ENCODE peak calls at places on chromosomes 2 and 18, in six cellular contexts. One of them, this sample, is unnamed.

GRCh38 chr18:14086459-14087231 is 45.6 kb downstream of the ZNF519 start:
- DNase-seq in hypothalamus: peak; percentile 32
- DNase-seq in activated naive CD4-positive, alpha-beta T cell treated with anti-CD3 and anti-CD28 coated beads for 36 hours: peak; percentile 22
- DNase-seq in AG20443: peak; percentile 65
- DNase-seq in occipital lobe: no peak
- DNase-seq in neural crest cell: peak; percentile 26
- DNase-seq in this sample: no peak

GRCh38 chr18:73879771-73880170 is 267.9 kb downstream of the FBXO15 start:
- DNase-seq in hypothalamus: no peak
- DNase-seq in activated naive CD4-positive, alpha-beta T cell treated with anti-CD3 and anti-CD28 coated beads for 36 hours: no peak
- DNase-seq in AG20443: no peak
- DNase-seq in occipital lobe: no peak
- DNase-seq in neural crest cell: no peak
- DNase-seq in this sample: no peak

GRCh38 chr2:121019756-121020155 is 265.2 kb downstream of the TFCP2L1 start:
- DNase-seq in hypothalamus: no peak
- DNase-seq in activated naive CD4-positive, alpha-beta T cell treated with anti-CD3 and anti-CD28 coated beads for 36 hours: no peak
- DNase-seq in AG20443: no peak
- DNase-seq in occipital lobe: no peak
- DNase-seq in neural crest cell: no peak
- DNase-seq in this sample: no peak

GRCh38 chr2:172339431-172340010 is 87.9 kb upstream of the ITGA6 start:
- DNase-seq in hypothalamus: no peak
- DNase-seq in activated naive CD4-positive, alpha-beta T cell treated with anti-CD3 and anti-CD28 coated beads for 36 hours: peak; percentile 31
- DNase-seq in AG20443: no peak
- DNase-seq in occipital lobe: no peak
- DNase-seq in neural crest cell: no peak
- DNase-seq in this sample: no peak

GRCh38 chr18:72410399-72410798 is 133.7 kb downstream of the CBLN2 start:
- DNase-seq in hypothalamus: no peak
- DNase-seq in activated naive CD4-positive, alpha-beta T cell treated with anti-CD3 and anti-CD28 coated beads for 36 hours: no peak
- DNase-seq in AG20443: no peak
- DNase-seq in occipital lobe: no peak
- DNase-seq in neural crest cell: no peak
- DNase-seq in this sample: no peak

GRCh38 chr2:230981704-230982103 is 14.2 kb upstream of the SPATA3 start:
- DNase-seq in hypothalamus: no peak
- DNase-seq in activated naive CD4-positive, alpha-beta T cell treated with anti-CD3 and anti-CD28 coated beads for 36 hours: peak; percentile 40
- DNase-seq in AG20443: no peak
- DNase-seq in occipital lobe: no peak
- DNase-seq in neural crest cell: no peak
- DNase-seq in this sample: no peak

GRCh38 chr2:29322011-29322410 is 206.8 kb downstream of the CLIP4 start:
- DNase-seq in hypothalamus: no peak
- DNase-seq in activated naive CD4-positive, alpha-beta T cell treated with anti-CD3 and anti-CD28 coated beads for 36 hours: peak; percentile 65
- DNase-seq in AG20443: peak; percentile 50
- DNase-seq in occipital lobe: peak; percentile 4
- DNase-seq in neural crest cell: no peak
- DNase-seq in this sample: no peak

GRCh38 chr2:96267159-96267971 is 1.3 kb downstream of the CIAO1 start:
- DNase-seq in hypothalamus: no peak
- DNase-seq in activated naive CD4-positive, alpha-beta T cell treated with anti-CD3 and anti-CD28 coated beads for 36 hours: peak; percentile 74
- DNase-seq in AG20443: peak; percentile 30
- DNase-seq in occipital lobe: no peak
- DNase-seq in neural crest cell: peak; percentile 26
- DNase-seq in this sample: no peak

GRCh38 chr2:102975996-102976636 is 214.3 kb downstream of the TMEM182 start:
- DNase-seq in hypothalamus: peak; percentile 37
- DNase-seq in activated naive CD4-positive, alpha-beta T cell treated with anti-CD3 and anti-CD28 coated beads for 36 hours: peak; percentile 26
- DNase-seq in AG20443: peak; percentile 28
- DNase-seq in occipital lobe: peak; percentile 20
- DNase-seq in neural crest cell: peak; percentile 38
- DNase-seq in this sample: no peak

GRCh38 chr2:71457123-71457958 is 4.0 kb downstream of the DYSF start:
- DNase-seq in hypothalamus: no peak
- DNase-seq in activated naive CD4-positive, alpha-beta T cell treated with anti-CD3 and anti-CD28 coated beads for 36 hours: no peak
- DNase-seq in AG20443: no peak
- DNase-seq in occipital lobe: no peak
- DNase-seq in neural crest cell: no peak
- DNase-seq in this sample: peak; percentile 90

GRCh38 chr2:99707592-99707991 is 217.8 kb upstream of the REV1 start:
- DNase-seq in hypothalamus: no peak
- DNase-seq in activated naive CD4-positive, alpha-beta T cell treated with anti-CD3 and anti-CD28 coated beads for 36 hours: no peak
- DNase-seq in AG20443: peak; percentile 68
- DNase-seq in occipital lobe: no peak
- DNase-seq in neural crest cell: no peak
- DNase-seq in this sample: no peak

GRCh38 chr18:21100141-21100540 is 11.5 kb downstream of the ROCK1 start:
- DNase-seq in hypothalamus: no peak
- DNase-seq in activated naive CD4-positive, alpha-beta T cell treated with anti-CD3 and anti-CD28 coated beads for 36 hours: no peak
- DNase-seq in AG20443: no peak
- DNase-seq in occipital lobe: no peak
- DNase-seq in neural crest cell: no peak
- DNase-seq in this sample: no peak

GRCh38 chr2:28869494-28870145 is 489 bp downstream of the TRMT61B start:
- DNase-seq in hypothalamus: no peak
- DNase-seq in activated naive CD4-positive, alpha-beta T cell treated with anti-CD3 and anti-CD28 coated beads for 36 hours: peak; percentile 23
- DNase-seq in AG20443: peak; percentile 60
- DNase-seq in occipital lobe: no peak
- DNase-seq in neural crest cell: no peak
- DNase-seq in this sample: no peak

GRCh38 chr18:21943456-21943855 is 202.9 kb downstream of the MIB1 start:
- DNase-seq in hypothalamus: no peak
- DNase-seq in activated naive CD4-positive, alpha-beta T cell treated with anti-CD3 and anti-CD28 coated beads for 36 hours: no peak
- DNase-seq in AG20443: no peak
- DNase-seq in occipital lobe: no peak
- DNase-seq in neural crest cell: no peak
- DNase-seq in this sample: no peak

GRCh38 chr2:233349005-233349998 is 5.0 kb upstream of the DGKD start:
- DNase-seq in hypothalamus: peak; percentile 87
- DNase-seq in activated naive CD4-positive, alpha-beta T cell treated with anti-CD3 and anti-CD28 coated beads for 36 hours: no peak
- DNase-seq in AG20443: no peak
- DNase-seq in occipital lobe: peak; percentile 45
- DNase-seq in neural crest cell: no peak
- DNase-seq in this sample: no peak

GRCh38 chr2:8153258-8153718 is 528.6 kb upstream of the ID2 start:
- DNase-seq in hypothalamus: no peak
- DNase-seq in activated naive CD4-positive, alpha-beta T cell treated with anti-CD3 and anti-CD28 coated beads for 36 hours: no peak
- DNase-seq in AG20443: no peak
- DNase-seq in occipital lobe: no peak
- DNase-seq in neural crest cell: no peak
- DNase-seq in this sample: peak; percentile 52

GRCh38 chr2:74708883-74709282 is 54.8 kb downstream of the SEMA4F start:
- DNase-seq in hypothalamus: no peak
- DNase-seq in activated naive CD4-positive, alpha-beta T cell treated with anti-CD3 and anti-CD28 coated beads for 36 hours: no peak
- DNase-seq in AG20443: no peak
- DNase-seq in occipital lobe: no peak
- DNase-seq in neural crest cell: no peak
- DNase-seq in this sample: no peak

GRCh38 chr2:80496770-80497169 is 192.2 kb upstream of the LRRTM1 start:
- DNase-seq in hypothalamus: no peak
- DNase-seq in activated naive CD4-positive, alpha-beta T cell treated with anti-CD3 and anti-CD28 coated beads for 36 hours: no peak
- DNase-seq in AG20443: peak; percentile 20
- DNase-seq in occipital lobe: no peak
- DNase-seq in neural crest cell: no peak
- DNase-seq in this sample: no peak

GRCh38 chr2:74764429-74765272 is 69.3 kb upstream of the HK2 start:
- DNase-seq in hypothalamus: no peak
- DNase-seq in activated naive CD4-positive, alpha-beta T cell treated with anti-CD3 and anti-CD28 coated beads for 36 hours: no peak
- DNase-seq in AG20443: no peak
- DNase-seq in occipital lobe: no peak
- DNase-seq in neural crest cell: no peak
- DNase-seq in this sample: no peak

GRCh38 chr2:108403494-108403893 is 25.7 kb downstream of the SULT1C4 start:
- DNase-seq in hypothalamus: no peak
- DNase-seq in activated naive CD4-positive, alpha-beta T cell treated with anti-CD3 and anti-CD28 coated beads for 36 hours: no peak
- DNase-seq in AG20443: peak; percentile 64
- DNase-seq in occipital lobe: no peak
- DNase-seq in neural crest cell: peak; percentile 30
- DNase-seq in this sample: no peak

GRCh38 chr2:48147719-48148118 is 241.4 kb upstream of the FBXO11 start:
- DNase-seq in hypothalamus: no peak
- DNase-seq in activated naive CD4-positive, alpha-beta T cell treated with anti-CD3 and anti-CD28 coated beads for 36 hours: no peak
- DNase-seq in AG20443: no peak
- DNase-seq in occipital lobe: no peak
- DNase-seq in neural crest cell: no peak
- DNase-seq in this sample: no peak

GRCh38 chr2:68151037-68151436 is 6.7 kb upstream of the PNO1 start:
- DNase-seq in hypothalamus: no peak
- DNase-seq in activated naive CD4-positive, alpha-beta T cell treated with anti-CD3 and anti-CD28 coated beads for 36 hours: no peak
- DNase-seq in AG20443: no peak
- DNase-seq in occipital lobe: no peak
- DNase-seq in neural crest cell: no peak
- DNase-seq in this sample: no peak

GRCh38 chr2:152513681-152514080 is 178.7 kb downstream of the FMNL2 start:
- DNase-seq in hypothalamus: no peak
- DNase-seq in activated naive CD4-positive, alpha-beta T cell treated with anti-CD3 and anti-CD28 coated beads for 36 hours: no peak
- DNase-seq in AG20443: peak; percentile 28
- DNase-seq in occipital lobe: no peak
- DNase-seq in neural crest cell: no peak
- DNase-seq in this sample: no peak

GRCh38 chr2:101947374-101947773 is 44.4 kb upstream of the IL1R2 start:
- DNase-seq in hypothalamus: no peak
- DNase-seq in activated naive CD4-positive, alpha-beta T cell treated with anti-CD3 and anti-CD28 coated beads for 36 hours: no peak
- DNase-seq in AG20443: no peak
- DNase-seq in occipital lobe: no peak
- DNase-seq in neural crest cell: no peak
- DNase-seq in this sample: no peak

GRCh38 chr2:6864938-6865345 is 765 bp downstream of the CMPK2 start:
- DNase-seq in hypothalamus: no peak
- DNase-seq in activated naive CD4-positive, alpha-beta T cell treated with anti-CD3 and anti-CD28 coated beads for 36 hours: peak; percentile 14
- DNase-seq in AG20443: no peak
- DNase-seq in occipital lobe: no peak
- DNase-seq in neural crest cell: no peak
- DNase-seq in this sample: no peak

GRCh38 chr2:18860179-18860578 is 270.8 kb upstream of the NT5C1B start:
- DNase-seq in hypothalamus: no peak
- DNase-seq in activated naive CD4-positive, alpha-beta T cell treated with anti-CD3 and anti-CD28 coated beads for 36 hours: no peak
- DNase-seq in AG20443: no peak
- DNase-seq in occipital lobe: no peak
- DNase-seq in neural crest cell: no peak
- DNase-seq in this sample: no peak

GRCh38 chr2:103008586-103008985 is 246.8 kb downstream of the TMEM182 start:
- DNase-seq in hypothalamus: no peak
- DNase-seq in activated naive CD4-positive, alpha-beta T cell treated with anti-CD3 and anti-CD28 coated beads for 36 hours: no peak
- DNase-seq in AG20443: no peak
- DNase-seq in occipital lobe: no peak
- DNase-seq in neural crest cell: no peak
- DNase-seq in this sample: no peak